ENCODE peak calls at places on chromosomes 6 and 20, in six cellular contexts. J is DMS 273 treated with DMSO at 0.1 percent for 48 hours, N is mesothelial cell of epicardium, H is astrocyte of the spinal cord, R is Calu3, V is NCI-H510A. B is an unnamed sample.

GRCh38 chr6:17700421-17701416 is 6.0 kb downstream of the NUP153 start:
- DNase-seq in V (no peak), J (no peak), H (no peak), N (no peak), R (no peak), B (no peak)

GRCh38 chr20:774680-775057 is 6.4 kb upstream of the SLC52A3 start:
- DNase-seq in H (no peak), R (no peak), V (no peak), J (no peak), N (no peak), B (no peak)

GRCh38 chr6:38443750-38444149 is 196.0 kb downstream of the BTBD9 start:
- DNase-seq in N (no peak), H (no peak), J (no peak), R (no peak), V (no peak), B (no peak)

GRCh38 chr20:63547484-63548480 is at the start of gene SRMS:
- DNase-seq in H (no peak), N (no peak), J (no peak), R (no peak), V (no peak), B (no peak)

GRCh38 chr20:63698739-63699465 is 2.5 kb downstream of the TNFRSF6B start:
- DNase-seq in V (no peak), J (no peak), H (peak), N (no peak), R (peak), B (peak)

GRCh38 chr6:12577124-12577845 is 139.3 kb upstream of the PHACTR1 start:
- DNase-seq in J (no peak), N (no peak), H (peak), R (no peak), V (no peak), B (no peak)

GRCh38 chr6:156886409-156886808 is 109.2 kb downstream of the ARID1B start:
- DNase-seq in N (no peak), R (peak), H (no peak), V (no peak), J (no peak), B (peak)

GRCh38 chr6:36319436-36319762 is 17.3 kb downstream of the BNIP5 start:
- DNase-seq in H (no peak), R (no peak), N (no peak), V (peak), J (peak), B (no peak)

GRCh38 chr6:125906158-125906998 is 50.2 kb upstream of the HINT3 start:
- DNase-seq in R (peak), N (no peak), V (no peak), H (no peak), J (no peak), B (peak)

GRCh38 chr6:169045486-169045885 is 208.2 kb downstream of the THBS2 start:
- DNase-seq in H (no peak), J (no peak), V (peak), N (no peak), R (no peak), B (no peak)

GRCh38 chr6:15978426-15978825 is 150.5 kb upstream of the MYLIP start:
- DNase-seq in V (no peak), R (no peak), N (no peak), H (no peak), J (no peak), B (no peak)

GRCh38 chr6:157314705-157315321 is 8.5 kb downstream of the TMEM242 start:
- DNase-seq in H (peak), N (no peak), J (no peak), V (no peak), R (no peak), B (peak)

GRCh38 chr6:152094992-152095592 is 287.6 kb downstream of the ESR1 start:
- DNase-seq in V (no peak), J (no peak), H (peak), R (peak), N (no peak), B (peak)

GRCh38 chr6:34236423-34237315 is at the start of gene HMGA1:
- DNase-seq in N (peak), J (peak), R (peak), H (peak), V (peak), B (peak)

GRCh38 chr6:80477591-80478370 is 371.3 kb downstream of the BCKDHB start:
- DNase-seq in V (no peak), J (no peak), R (no peak), H (peak), N (no peak), B (no peak)

GRCh38 chr20:63055575-63056235 is 48.9 kb upstream of the BHLHE23 start:
- DNase-seq in H (no peak), J (no peak), V (no peak), N (no peak), R (no peak), B (no peak)

GRCh38 chr6:107813555-107814194 is 10.4 kb downstream of the SCML4 start:
- DNase-seq in N (no peak), J (no peak), V (no peak), R (no peak), H (no peak), B (no peak)

GRCh38 chr20:9977629-9978028 is 57.2 kb upstream of the ANKEF1 start:
- DNase-seq in N (no peak), R (no peak), J (no peak), V (no peak), H (no peak), B (peak)

GRCh38 chr20:1125266-1125665 is 6.9 kb downstream of the PSMF1 start:
- DNase-seq in H (no peak), J (no peak), R (no peak), N (no peak), V (no peak), B (no peak)

GRCh38 chr20:61370841-61371303 is 118.8 kb downstream of the CDH4 start:
- DNase-seq in J (no peak), R (no peak), V (no peak), H (no peak), N (no peak), B (no peak)

GRCh38 chr6:108947114-108947854 is 99.1 kb downstream of the ARMC2 start:
- DNase-seq in N (no peak), R (peak), J (peak), H (peak), V (no peak), B (no peak)